ENCODE peak calls at places on chromosomes 1 and 21, in eight cellular contexts. Q, T, I, B, Z, Y, M and H are unnamed samples.

GRCh38 chr21:35791541-35792335 is 268.6 kb downstream of the SETD4 start:
- DNase-seq in Z (no peak), I (no peak), Y (no peak), Q (no peak), B (no peak), M (no peak), T (no peak), H (no peak)

GRCh38 chr1:231776006-231776707 is 149.6 kb downstream of the DISC1 start:
- DNase-seq in Q (no peak), T (no peak), M (no peak), Y (peak; percentile 64), B (no peak), Z (no peak), I (peak; percentile 94), H (no peak)

GRCh38 chr21:46145159-46145839 is 10.1 kb downstream of the FTCD start:
- DNase-seq in Z (peak; percentile 12), B (no peak), Q (peak; percentile 12), M (no peak), Y (no peak), I (no peak), T (no peak), H (no peak)

GRCh38 chr1:159803946-159804695 is 2.0 kb downstream of the FCRL6 start:
- DNase-seq in Z (no peak), Q (no peak), B (no peak), T (no peak), I (no peak), M (no peak), Y (no peak), H (no peak)

GRCh38 chr1:19683351-19683750 is 18.7 kb downstream of the HTR6 start:
- DNase-seq in Y (no peak), B (no peak), M (no peak), I (no peak), T (no peak), Z (no peak), Q (no peak), H (no peak)

GRCh38 chr1:54347955-54348699 is 58.1 kb downstream of the SSBP3 start:
- DNase-seq in Q (no peak), B (no peak), Z (no peak), T (no peak), I (no peak), Y (no peak), M (no peak), H (no peak)

GRCh38 chr1:81237531-81238528 is 562.9 kb upstream of the ADGRL2 start:
- DNase-seq in T (no peak), Q (no peak), M (no peak), Z (no peak), B (no peak), I (no peak), Y (peak; percentile 14), H (peak; percentile 24)

GRCh38 chr1:214316597-214316996 is 35.6 kb downstream of the SMYD2 start:
- DNase-seq in Q (no peak), I (no peak), Y (peak; percentile 82), Z (no peak), B (no peak), M (no peak), T (no peak), H (no peak)

GRCh38 chr1:23026573-23026972 is 7.3 kb downstream of the KDM1A start:
- DNase-seq in M (no peak), Z (no peak), T (no peak), Q (no peak), B (no peak), Y (no peak), I (no peak), H (no peak)

GRCh38 chr1:107195476-107195875 is 54.6 kb downstream of the NTNG1 start:
- DNase-seq in Y (no peak), I (no peak), T (no peak), Q (no peak), B (no peak), M (no peak), Z (no peak), H (no peak)

GRCh38 chr1:215957692-215958091 is 390.6 kb downstream of the KCTD3 start:
- DNase-seq in T (no peak), Z (no peak), I (peak; percentile 2), M (no peak), Q (no peak), Y (peak; percentile 10), B (no peak), H (no peak)

GRCh38 chr1:175848329-175848728 is 104.9 kb upstream of the TNR start:
- DNase-seq in Y (no peak), I (no peak), Q (no peak), T (no peak), M (no peak), B (no peak), Z (no peak), H (no peak)

GRCh38 chr1:21022279-21023040 is 154.2 kb downstream of the EIF4G3 start:
- DNase-seq in M (peak; percentile 73), I (peak; percentile 94), T (peak; percentile 63), Y (peak; percentile 99), Q (no peak), B (peak; percentile 37), Z (peak; percentile 64), H (peak; percentile 83)

GRCh38 chr21:35396655-35397054 is 347.6 kb upstream of the RUNX1 start:
- DNase-seq in T (no peak), Q (no peak), I (no peak), Y (no peak), B (no peak), M (no peak), Z (no peak), H (no peak)

GRCh38 chr1:52669696-52670095 is 28.5 kb downstream of the COA7 start:
- DNase-seq in I (peak; percentile 90), Z (no peak), Y (peak; percentile 39), T (no peak), B (no peak), M (no peak), Q (no peak), H (no peak)

GRCh38 chr1:231162970-231163830 is 1.3 kb downstream of the TRIM67 start:
- DNase-seq in Y (no peak), M (no peak), Q (no peak), T (no peak), I (no peak), Z (peak; percentile 10), B (no peak), H (no peak)

GRCh38 chr1:227131193-227131592 is 187.1 kb downstream of the CDC42BPA start:
- DNase-seq in Y (peak; percentile 77), M (peak; percentile 34), B (no peak), I (peak; percentile 60), Q (no peak), Z (no peak), T (no peak), H (peak; percentile 8)

GRCh38 chr21:42543106-42543847 is 29.6 kb downstream of the SLC37A1 start:
- DNase-seq in Y (no peak), Z (no peak), I (no peak), M (no peak), B (no peak), T (no peak), Q (no peak), H (no peak)

GRCh38 chr1:70436617-70437236 is 25.7 kb downstream of the CTH start:
- DNase-seq in T (no peak), I (peak; percentile 72), Q (no peak), M (no peak), Y (peak; percentile 70), B (no peak), Z (no peak), H (no peak)

GRCh38 chr21:15415541-15416261 is 314.1 kb upstream of the USP25 start:
- DNase-seq in Q (no peak), B (peak; percentile 49), I (no peak), T (peak; percentile 17), Y (no peak), M (no peak), Z (no peak), H (no peak)

GRCh38 chr1:116411784-116412479 is 38.9 kb downstream of the ATP1A1 start:
- DNase-seq in T (no peak), B (no peak), Z (no peak), I (peak; percentile 69), Y (peak; percentile 51), Q (no peak), M (no peak), H (no peak)

GRCh38 chr1:68973459-68974244 is 476.8 kb upstream of the DEPDC1 start:
- DNase-seq in M (no peak), Y (peak; percentile 14), T (peak; percentile 22), Z (no peak), I (peak; percentile 25), B (no peak), Q (no peak), H (no peak)

GRCh38 chr1:119447344-119447743 is 32.4 kb downstream of the HSD3B2 start:
- DNase-seq in Y (no peak), I (no peak), Q (no peak), Z (no peak), B (no peak), T (no peak), M (no peak), H (no peak)

GRCh38 chr1:234554157-234554477 is 55.9 kb downstream of the IRF2BP2 start:
- DNase-seq in B (no peak), Y (peak; percentile 25), Z (no peak), T (no peak), M (no peak), Q (no peak), I (no peak), H (no peak)

GRCh38 chr1:43881415-43881814 is 52.2 kb upstream of the ARTN start:
- DNase-seq in Y (peak; percentile 53), I (no peak), M (no peak), T (no peak), Z (no peak), B (no peak), Q (peak; percentile 27), H (no peak)
- TF ChIP-seq CTCF in Y (peak; percentile 43), I (no peak), M (no peak), T (no peak), Z (no peak), B (peak; percentile 5), Q (peak; percentile 30), H (no peak)

GRCh38 chr1:25020851-25021585 is 90.9 kb upstream of the RUNX3 start:
- DNase-seq in M (no peak), T (no peak), I (no peak), Z (peak; percentile 38), B (no peak), Y (no peak), Q (no peak), H (no peak)
- H3K4me3 ChIP-seq in M (no peak overlapping the region), T (no peak overlapping the region), I (no peak overlapping the region), Z (no peak overlapping the region), B (no peak overlapping the region), Y (no peak overlapping the region), Q (no peak overlapping the region), H (no peak overlapping the region)

GRCh38 chr1:3732747-3733602 is 19.3 kb upstream of the CCDC27 start:
- DNase-seq in T (no peak), B (no peak), M (no peak), Q (no peak), Z (peak; percentile 22), Y (no peak), I (no peak), H (no peak)
- TF ChIP-seq CTCF in T (no peak), B (no peak), M (no peak), Q (no peak), Z (no peak), Y (no peak), I (no peak), H (no peak)

DNA sequence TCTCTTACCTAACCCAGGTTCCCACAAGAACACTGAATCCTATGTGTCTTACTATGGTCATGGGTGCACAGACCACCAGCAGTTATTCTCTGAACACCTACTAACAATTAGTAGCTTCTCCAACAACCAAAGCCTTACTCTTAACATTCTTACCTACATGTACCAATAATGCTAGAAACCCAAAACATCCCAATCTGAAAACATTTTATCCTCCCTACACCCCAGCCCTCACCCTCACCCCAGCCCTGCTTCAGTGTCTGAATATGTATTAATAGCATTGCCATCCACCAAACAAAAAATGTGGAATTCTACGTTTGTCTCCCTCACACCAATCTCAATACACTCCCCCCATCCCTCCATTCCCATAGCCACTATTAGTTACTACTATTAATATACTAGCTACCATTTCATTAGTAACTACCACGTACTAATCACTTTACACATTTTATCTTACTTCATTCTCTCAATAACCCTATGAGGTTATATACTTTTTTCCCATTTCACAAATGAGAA is 2.6 kb downstream of the TRIM33 start:
- DNase-seq in Q (no peak), B (no peak), Y (no peak), T (no peak), Z (no peak), M (no peak), I (no peak), H (no peak)
- H3K4me3 ChIP-seq in Q (peak overlapping the region; percentile 94), B (no peak overlapping the region), Y (no peak overlapping the region), T (no peak overlapping the region), Z (peak overlapping the region; percentile 21), M (no peak overlapping the region), I (no peak overlapping the region), H (peak overlapping the region; percentile 72)